ENCODE peak calls at places on chromosomes 13 and 19, in four cellular contexts. E, H, W and K are unnamed samples.

GRCh38 chr13:113383089-113383488 is 19.2 kb upstream of the GRTP1 start:
- DNase-seq in E (no peak), H (no peak), W (no peak), K (no peak)

GRCh38 chr13:78168981-78169380 is 250.3 kb upstream of the EDNRB start:
- DNase-seq in E (no peak), H (no peak), W (no peak), K (no peak)

GRCh38 chr19:315811-316210 is 24.6 kb upstream of the PLPP2 start:
- DNase-seq in E (no peak), H (no peak), W (no peak), K (no peak)

GRCh38 chr13:34545461-34545860 is 396.6 kb upstream of the NBEA start:
- DNase-seq in E (no peak), H (no peak), W (no peak), K (no peak)

GRCh38 chr19:45152504-45153338 is 8.1 kb downstream of the NKPD1 start:
- DNase-seq in E (peak; percentile 77), H (peak; percentile 25), W (peak; percentile 51), K (peak; percentile 64)

GRCh38 chr13:100636441-100636840 is 38.2 kb downstream of the TMTC4 start:
- DNase-seq in E (no peak), H (no peak), W (no peak), K (no peak)

GRCh38 chr13:23354520-23354919 is 79.0 kb downstream of the SACS start:
- DNase-seq in E (no peak), H (no peak), W (no peak), K (no peak)

GRCh38 chr13:99354371-99354951 is 47.3 kb upstream of the GPR183 start:
- DNase-seq in E (no peak), H (no peak), W (peak; percentile 65), K (peak; percentile 32)

GRCh38 chr19:44988896-44989563 is 12.2 kb upstream of the RELB start:
- DNase-seq in E (peak; percentile 81), H (peak; percentile 49), W (peak; percentile 64), K (no peak)

GRCh38 chr19:22144394-22144793 is 52.4 kb downstream of the ZNF676 start:
- DNase-seq in E (peak; percentile 0), H (no peak), W (no peak), K (no peak)

GRCh38 chr19:33862991-33863390 is 66.3 kb downstream of the KCTD15 start:
- DNase-seq in E (no peak), H (no peak), W (no peak), K (no peak)

GRCh38 chr19:40530091-40530901 is 46.4 kb upstream of the SHKBP1 start:
- DNase-seq in E (peak; percentile 69), H (no peak), W (no peak), K (no peak)

GRCh38 chr19:7547153-7547552 is 11.6 kb downstream of the PNPLA6 start:
- DNase-seq in E (no peak), H (no peak), W (no peak), K (no peak)

GRCh38 chr19:32407004-32407992 is 1.7 kb downstream of the DPY19L3 start:
- DNase-seq in E (peak; percentile 47), H (no peak), W (no peak), K (no peak)

DNA sequence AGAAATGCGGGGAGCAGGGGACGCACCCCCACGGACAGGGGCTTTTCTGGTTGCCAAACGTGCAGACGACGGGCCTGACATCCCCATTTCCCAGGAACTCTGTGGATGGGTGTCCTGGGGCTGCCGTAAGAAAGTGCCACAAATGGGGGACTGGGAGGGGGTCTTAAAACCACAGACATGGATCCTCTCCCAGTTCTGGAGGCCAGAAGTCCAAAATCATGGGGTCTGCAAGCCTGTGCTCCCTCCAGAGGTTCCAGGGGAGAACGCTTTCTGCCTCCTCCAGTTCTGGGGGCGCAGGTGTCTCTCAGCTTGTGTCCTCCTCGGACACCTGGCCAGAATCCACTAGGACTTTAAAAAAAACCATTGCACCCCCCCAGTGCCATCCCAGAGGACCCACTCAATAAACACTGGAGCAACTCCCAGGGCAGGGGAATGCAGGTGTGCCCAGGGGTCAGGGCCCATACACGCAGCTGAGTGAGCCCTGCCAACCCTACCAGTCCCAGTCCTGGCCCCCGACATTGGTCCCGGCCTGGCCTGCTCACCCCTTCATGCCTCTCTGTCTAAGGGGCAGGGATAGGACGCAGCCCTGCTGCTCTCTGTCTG is 103.9 kb downstream of the GADD45B start:
- DNase-seq in E (no peak), H (no peak), W (no peak), K (no peak)
- TF ChIP-seq CTCF in E (peak; percentile 3), H (peak; percentile 15), W (no peak), K (no peak)

DNA sequence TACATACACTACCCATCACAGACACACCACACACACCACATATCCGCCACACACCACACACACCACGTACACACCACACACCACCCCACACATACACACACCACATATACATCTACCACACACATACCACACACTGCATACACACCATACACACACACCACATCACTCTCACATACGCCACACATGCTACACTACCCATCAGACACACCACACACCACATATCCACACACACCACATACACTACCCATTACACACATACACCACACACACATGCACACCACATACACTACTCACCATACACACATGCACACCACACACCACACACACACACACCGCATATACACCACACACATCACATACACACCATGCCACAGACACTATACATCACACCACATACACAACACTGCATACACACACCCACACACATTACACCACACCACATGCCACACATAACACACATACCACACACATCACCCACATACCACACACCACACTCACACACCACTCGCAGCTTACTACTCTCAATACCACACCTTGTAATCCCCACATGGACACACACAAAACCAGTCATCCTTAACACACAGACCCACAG is 9.5 kb downstream of the ERFL start:
- DNase-seq in E (no peak), H (no peak), W (no peak), K (no peak)
- H3K27me3 ChIP-seq in E (peaks cover 26% of the 10 kb centered on the region), H (peaks cover 39% of the 10 kb centered on the region), W (no peaks in the 10 kb centered on the region), K (no peaks in the 10 kb centered on the region)

DNA sequence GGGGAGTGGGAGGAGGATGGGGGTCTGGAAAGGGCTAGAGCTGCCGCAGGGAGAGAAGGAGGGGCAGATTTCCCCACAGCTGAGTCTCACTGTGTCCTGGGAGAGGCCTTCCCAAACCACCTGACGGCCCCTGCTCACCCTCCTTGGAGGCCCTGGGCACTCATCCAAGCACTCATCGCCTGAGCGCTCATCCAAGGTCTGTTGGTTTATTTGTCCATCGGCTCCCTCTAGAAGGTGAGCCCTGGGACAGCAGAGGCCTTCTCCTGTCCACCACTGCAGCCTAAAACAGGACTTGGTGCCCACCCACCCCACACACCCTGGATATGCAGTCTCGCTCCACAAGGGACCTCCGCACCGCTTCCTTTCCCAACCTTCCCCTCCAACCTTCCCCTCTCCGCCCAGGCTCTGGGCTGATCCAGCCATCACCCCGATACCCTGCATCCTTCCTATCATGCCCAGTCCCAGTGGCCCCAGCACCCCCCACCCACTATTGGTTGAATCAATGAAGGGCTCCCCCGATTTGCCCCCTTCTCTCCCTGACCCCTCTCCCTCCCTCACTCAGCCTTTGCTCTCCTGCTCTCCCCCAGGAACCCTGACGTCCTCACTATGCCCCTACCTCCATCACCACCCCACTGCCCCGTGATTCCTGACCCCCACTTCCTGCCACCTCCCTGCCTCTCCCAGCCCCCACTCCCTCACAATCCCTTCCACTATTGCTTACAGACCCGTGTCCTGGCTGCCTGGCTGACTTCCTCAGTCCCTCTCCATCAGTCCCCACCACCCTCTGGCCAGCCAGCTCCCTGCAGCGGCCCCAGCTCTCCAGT is 1.6 kb downstream of the UBXN6 start:
- DNase-seq in E (no peak), H (no peak), W (no peak), K (no peak)
- TF ChIP-seq CTCF in E (no peak), H (no peak), W (no peak), K (no peak)

GRCh38 chr19:10291554-10292205 is 1.9 kb downstream of the ICAM5 start:
- DNase-seq in E (no peak), H (no peak), W (no peak), K (no peak)
- H3K27me3 ChIP-seq in E (peaks cover 38% of the 10 kb centered on the region), H (peaks cover 88% of the 10 kb centered on the region), W (no peaks in the 10 kb centered on the region), K (no peaks in the 10 kb centered on the region)

DNA sequence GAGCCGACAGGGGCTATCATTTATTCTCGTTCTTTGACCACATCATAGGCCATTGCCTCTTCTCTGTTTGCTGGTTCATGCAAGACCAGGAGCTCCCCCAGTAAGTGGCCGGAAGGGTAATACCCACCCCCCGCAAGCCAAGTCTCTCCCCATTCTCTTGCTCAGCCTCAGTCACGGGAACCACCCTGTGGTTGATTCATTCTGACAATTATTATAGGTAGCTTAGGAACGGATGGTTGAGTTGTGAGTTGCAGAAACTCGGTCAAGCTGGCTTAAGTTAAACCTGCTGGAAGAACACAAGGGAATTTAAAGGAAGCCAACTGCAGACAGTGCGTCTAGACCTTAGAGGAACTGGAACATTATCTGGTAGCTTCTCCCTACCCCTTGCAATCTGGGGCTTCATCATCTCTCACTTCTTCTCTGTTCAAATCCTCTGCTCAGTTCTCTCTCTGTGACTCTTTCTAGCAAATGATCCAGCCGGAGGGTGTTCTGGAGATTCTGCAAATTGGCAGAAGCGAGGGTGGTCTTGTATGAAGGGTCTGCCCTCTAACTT is 8.9 kb downstream of the FPR1 start:
- DNase-seq in E (no peak), H (no peak), W (no peak), K (no peak)
- TF ChIP-seq CTCF in E (no peak), H (no peak), W (no peak), K (no peak)

GRCh38 chr19:55173717-55174409 is 6.2 kb downstream of the SYT5 start:
- DNase-seq in E (peak; percentile 88), H (no peak), W (no peak), K (peak; percentile 36)

GRCh38 chr19:55172741-55173140 is 6.3 kb upstream of the DNAAF3 start:
- DNase-seq in E (no peak), H (no peak), W (no peak), K (no peak)

GRCh38 chr19:55171440-55171839 is 5.0 kb upstream of the DNAAF3 start:
- DNase-seq in E (no peak), H (no peak), W (no peak), K (no peak)

GRCh38 chr19:55174425-55175116 is 5.5 kb downstream of the SYT5 start:
- DNase-seq in E (no peak), H (no peak), W (no peak), K (no peak)

GRCh38 chr19:55173186-55173716 is 6.8 kb upstream of the DNAAF3 start:
- DNase-seq in E (no peak), H (no peak), W (no peak), K (no peak)
- H3K27me3 ChIP-seq in E (no peaks in the 10 kb centered on the region), H (peaks cover 71% of the 10 kb centered on the region), W (no peaks in the 10 kb centered on the region), K (no peaks in the 10 kb centered on the region)

GRCh38 chr13:21917046-21918010 is 246.5 kb downstream of the FGF9 start:
- DNase-seq in E (no peak), H (no peak), W (no peak), K (no peak)

GRCh38 chr13:21911916-21912315 is 241.0 kb downstream of the FGF9 start:
- DNase-seq in E (no peak), H (no peak), W (no peak), K (no peak)

GRCh38 chr13:21909331-21909730 is 238.5 kb downstream of the FGF9 start:
- DNase-seq in E (no peak), H (no peak), W (no peak), K (no peak)

DNA sequence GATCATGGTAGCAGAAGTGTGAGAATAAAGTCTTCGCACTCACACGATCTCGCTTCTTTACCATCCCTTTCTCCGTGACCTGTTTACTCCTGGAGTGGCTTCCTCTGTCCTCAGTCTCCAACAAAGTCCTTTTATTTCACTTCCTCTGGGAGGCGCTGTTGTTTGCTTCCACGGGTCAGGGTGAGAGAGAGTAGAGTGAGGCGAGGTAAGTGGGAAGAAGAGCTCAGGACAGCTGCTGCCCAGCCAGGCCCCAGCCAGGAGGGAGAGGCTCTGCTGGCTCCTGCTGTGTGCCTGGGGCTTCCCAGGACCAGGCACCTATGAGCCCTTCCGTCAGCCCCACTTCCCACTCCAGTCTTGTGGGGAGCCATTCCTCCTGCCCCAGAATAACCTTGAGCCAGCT is 242.1 kb downstream of the FGF9 start:
- DNase-seq in E (peak; percentile 26), H (no peak), W (no peak), K (no peak)
- TF ChIP-seq CTCF in E (peak; percentile 41), H (no peak), W (peak; percentile 21), K (no peak)